ENCODE peak calls at places on chromosome 22, in six cellular contexts. C is tibial nerve, B is astrocyte, K is AG04450, L is tibial artery, X is neural progenitor cell. Y is an unnamed sample. For H3K9me3, the result is how much of the 10 kb centered on the place peaks cover.

GRCh38 chr22:49720279-49720959 is 107.3 kb downstream of the BRD1 start:
- DNase-seq in L (peak), B (no peak), K (no peak), C (no peak), X (no peak), Y (no peak)

GRCh38 chr22:27962268-27963191 is 43.5 kb upstream of the PITPNB start:
- DNase-seq in K (no peak), L (no peak), B (no peak), C (no peak), X (peak), Y (no peak)

GRCh38 chr22:45254789-45255261 is 14.1 kb upstream of the KIAA0930 start:
- DNase-seq in X (no peak), B (peak), L (no peak), K (no peak), C (no peak), Y (no peak)

GRCh38 chr22:38882480-38882879 is 10.5 kb upstream of the CBX6 start:
- DNase-seq in X (no peak), K (no peak), L (peak), B (no peak), C (no peak), Y (no peak)

GRCh38 chr22:37211075-37211852 is 1.0 kb downstream of the SSTR3 start:
- DNase-seq in L (peak), B (no peak), X (no peak), K (no peak), C (no peak), Y (peak)

GRCh38 chr22:24952837-24953293 is 349 bp downstream of the KIAA1671 start:
- DNase-seq in X (peak), B (peak), L (peak), K (no peak), C (no peak), Y (no peak)

GRCh38 chr22:30602049-30602448 is 4.9 kb upstream of the TCN2 start:
- DNase-seq in B (peak), K (no peak), C (no peak), X (peak), L (no peak), Y (no peak)

GRCh38 chr22:42939941-42940653 is 74.9 kb downstream of the PACSIN2 start:
- DNase-seq in B (peak), C (no peak), L (peak), K (peak), X (no peak), Y (no peak)

GRCh38 chr22:39296535-39296934 is 22.9 kb downstream of the RPL3 start:
- DNase-seq in K (no peak), X (no peak), L (no peak), B (no peak), C (no peak), Y (no peak)

GRCh38 chr22:44814266-44815098 is 62.1 kb downstream of the ARHGAP8 start:
- DNase-seq in C (no peak), L (no peak), K (no peak), B (no peak), X (no peak), Y (no peak)

GRCh38 chr22:17172172-17172833 is 13.2 kb upstream of the HDHD5 start:
- DNase-seq in L (no peak), X (no peak), B (no peak), C (no peak), K (no peak), Y (no peak)

GRCh38 chr22:22916952-22917290 is 29.3 kb downstream of the IGLL5 start:
- DNase-seq in C (no peak), X (no peak), K (no peak), B (no peak), L (no peak), Y (no peak)

GRCh38 chr22:44192098-44192810 is 11.5 kb downstream of the PARVG start:
- DNase-seq in B (no peak), X (peak), C (no peak), L (peak), K (no peak), Y (no peak)

GRCh38 chr22:42336527-42337227 is 66.2 kb upstream of the TCF20 start:
- DNase-seq in L (no peak), K (no peak), C (no peak), B (no peak), X (no peak), Y (no peak)

GRCh38 chr22:35470903-35471321 is 69.7 kb upstream of the RASD2 start:
- DNase-seq in X (no peak), C (no peak), L (no peak), B (peak), K (no peak), Y (no peak)

GRCh38 chr22:23289130-23289503 is 108.8 kb downstream of the BCR start:
- DNase-seq in L (no peak), B (no peak), K (no peak), C (no peak), X (no peak), Y (no peak)

GRCh38 chr22:45997077-45997774 is 20.3 kb upstream of the WNT7B start:
- DNase-seq in X (peak), L (peak), K (peak), C (peak), B (peak), Y (no peak)

GRCh38 chr22:29951675-29952413 is 68.9 kb downstream of the MTMR3 start:
- DNase-seq in X (no peak), K (no peak), L (no peak), B (no peak), C (no peak), Y (no peak)

GRCh38 chr22:25622011-25622410 is 57.5 kb downstream of the GRK3 start:
- DNase-seq in K (no peak), L (no peak), X (no peak), B (peak), C (no peak), Y (no peak)

GRCh38 chr22:30923168-30923900 is 45.2 kb downstream of the MORC2 start:
- DNase-seq in X (no peak), K (no peak), B (no peak), C (no peak), L (peak), Y (no peak)

GRCh38 chr22:23202812-23203451 is 22.6 kb downstream of the BCR start:
- DNase-seq in C (no peak), L (no peak), K (no peak), X (no peak), B (no peak), Y (no peak)

GRCh38 chr22:40487663-40488249 is 117.4 kb downstream of the SGSM3 start:
- DNase-seq in B (no peak), K (no peak), X (no peak), C (no peak), L (no peak), Y (no peak)

GRCh38 chr22:19917389-19918138 is 24.0 kb upstream of the COMT start:
- DNase-seq in B (no peak), X (no peak), L (no peak), C (no peak), K (no peak), Y (no peak)

GRCh38 chr22:32533265-32534068 is 58.9 kb downstream of the FBXO7 start:
- DNase-seq in X (no peak), K (no peak), L (no peak), B (peak), C (no peak), Y (no peak)

GRCh38 chr22:33296941-33297340 is 238.8 kb upstream of the SYN3 start:
- DNase-seq in L (peak), B (no peak), C (no peak), X (no peak), K (no peak), Y (no peak)

GRCh38 chr22:50739894-50740293 is 1.9 kb downstream of the ACR start:
- DNase-seq in C (peak), X (no peak), K (no peak), L (peak), B (no peak), Y (no peak)

GRCh38 chr22:31278643-31279326 is 13.5 kb downstream of the PIK3IP1 start:
- DNase-seq in C (no peak), B (no peak), L (no peak), X (no peak), K (no peak), Y (no peak)

GRCh38 chr22:44024288-44024908 is at the start of gene PARVB:
- DNase-seq in C (no peak), K (no peak), X (peak), L (no peak), B (no peak), Y (no peak)

GRCh38 chr22:30694638-30695350 is at the start of gene OSBP2:
- DNase-seq in B (no peak), L (peak), X (peak), K (no peak), C (no peak), Y (peak)

GRCh38 chr22:42066133-42066761 is 4.4 kb downstream of the NAGA start:
- DNase-seq in K (no peak), C (no peak), X (no peak), B (no peak), L (no peak), Y (no peak)

GRCh38 chr22:43094085-43094484 is 4.9 kb upstream of the TTLL1 start:
- DNase-seq in L (no peak), B (no peak), C (no peak), K (no peak), X (no peak), Y (no peak)

GRCh38 chr22:40764743-40765441 is 54.3 kb downstream of the SLC25A17 start:
- DNase-seq in K (no peak), X (no peak), B (no peak), L (no peak), C (no peak), Y (no peak)

GRCh38 chr22:45785458-45785857 is 113.8 kb downstream of the ATXN10 start:
- DNase-seq in L (no peak), K (no peak), C (no peak), X (no peak), B (peak), Y (no peak)

GRCh38 chr22:36258750-36259619 is 6.1 kb downstream of the APOL1 start:
- DNase-seq in C (no peak), B (no peak), X (peak), L (no peak), K (no peak), Y (no peak)

GRCh38 chr22:30250713-30251267 is 4.2 kb upstream of the LIF start:
- DNase-seq in L (no peak), B (peak), K (no peak), X (no peak), C (no peak), Y (no peak)

GRCh38 chr22:37998543-37998942 is 14.2 kb upstream of the SOX10 start:
- DNase-seq in L (no peak), C (no peak), X (no peak), B (no peak), K (no peak), Y (no peak)

GRCh38 chr22:47599753-47600152 is 837.3 kb downstream of the TBC1D22A start:
- DNase-seq in X (no peak), K (no peak), L (no peak), B (no peak), C (no peak), Y (no peak)

GRCh38 chr22:47602732-47603131 is 840.3 kb downstream of the TBC1D22A start:
- DNase-seq in K (no peak), C (no peak), L (no peak), X (no peak), B (no peak), Y (no peak)

GRCh38 chr22:47601666-47602065 is 839.2 kb downstream of the TBC1D22A start:
- DNase-seq in K (no peak), L (no peak), B (no peak), C (no peak), X (no peak), Y (no peak)

GRCh38 chr22:47600281-47600680 is 837.8 kb downstream of the TBC1D22A start:
- DNase-seq in X (no peak), L (no peak), C (no peak), K (no peak), B (no peak), Y (no peak)

GRCh38 chr22:47600791-47601400 is 838.4 kb downstream of the TBC1D22A start:
- DNase-seq in L (no peak), K (no peak), C (no peak), B (no peak), X (no peak), Y (no peak)
- H3K9me3 ChIP-seq in L (under half), K (half or more), C (under half), B (under half), X (under half), Y (under half)

GRCh38 chr22:47434336-47435203 is 672.1 kb downstream of the TBC1D22A start:
- DNase-seq in L (no peak), K (no peak), X (no peak), B (no peak), C (no peak), Y (no peak)
- H3K9me3 ChIP-seq in L (under half), K (under half), X (under half), B (under half), C (under half), Y (under half)

GRCh38 chr22:48536691-48537591 is 1290.7 kb downstream of the BRD1 start:
- DNase-seq in K (no peak), C (peak), L (no peak), X (no peak), B (peak), Y (no peak)
- H3K9me3 ChIP-seq in K (half or more), C (under half), L (under half), X (under half), B (under half), Y (under half)

DNA sequence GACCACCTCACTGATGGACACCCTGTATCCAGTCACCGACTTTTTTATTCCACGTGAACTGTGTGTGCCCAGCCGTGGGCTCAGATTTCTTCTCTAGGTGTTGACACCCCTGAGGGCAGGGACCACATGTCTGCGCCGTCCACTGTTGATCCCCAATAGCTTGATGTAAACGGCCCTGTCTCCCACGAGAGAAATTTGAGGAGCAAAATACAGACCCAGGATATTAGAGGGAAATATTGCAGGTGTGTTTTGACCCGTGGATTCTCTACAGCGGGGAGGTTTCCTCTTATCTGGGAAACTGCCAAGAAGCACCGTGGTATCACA is 437.5 kb downstream of the TBC1D22A start:
- DNase-seq in X (no peak), C (no peak), K (no peak), B (no peak), L (no peak), Y (no peak)
- H3K9me3 ChIP-seq in X (under half), C (under half), K (under half), B (under half), L (under half), Y (under half)

DNA sequence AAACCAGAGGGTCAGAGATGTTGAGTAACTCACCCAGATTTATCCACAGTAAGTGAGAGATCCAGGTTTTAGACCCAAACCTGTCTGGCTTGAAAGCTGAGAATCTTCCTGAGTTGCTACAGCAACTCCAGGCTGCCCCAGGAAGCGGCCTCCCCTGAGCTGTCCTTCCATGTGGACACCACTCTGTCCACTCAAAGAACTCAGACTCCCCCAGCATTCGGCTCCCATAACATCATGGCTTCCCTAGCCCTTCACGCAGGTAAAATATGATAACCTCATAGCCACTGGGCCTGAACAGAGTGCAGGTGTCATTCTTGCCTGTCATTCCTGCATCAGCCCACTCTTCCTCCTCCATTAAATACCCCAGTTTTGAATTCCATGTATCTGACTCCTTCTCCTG is 657.8 kb downstream of the TBC1D22A start:
- DNase-seq in C (no peak), X (no peak), K (no peak), L (no peak), B (no peak), Y (no peak)
- H3K9me3 ChIP-seq in C (under half), X (under half), K (under half), L (under half), B (under half), Y (under half)

GRCh38 chr22:48692734-48693376 is 1134.8 kb downstream of the BRD1 start:
- DNase-seq in X (no peak), K (no peak), B (no peak), C (peak), L (no peak), Y (no peak)

GRCh38 chr22:48689206-48689605 is 1138.5 kb downstream of the BRD1 start:
- DNase-seq in C (no peak), X (no peak), L (no peak), K (no peak), B (no peak), Y (no peak)

GRCh38 chr22:48693377-48694135 is 1134.1 kb downstream of the BRD1 start:
- DNase-seq in K (no peak), X (no peak), B (no peak), L (no peak), C (no peak), Y (no peak)

GRCh38 chr22:48690583-48691317 is 1136.9 kb downstream of the BRD1 start:
- DNase-seq in X (no peak), K (no peak), L (no peak), B (no peak), C (no peak), Y (no peak)

DNA sequence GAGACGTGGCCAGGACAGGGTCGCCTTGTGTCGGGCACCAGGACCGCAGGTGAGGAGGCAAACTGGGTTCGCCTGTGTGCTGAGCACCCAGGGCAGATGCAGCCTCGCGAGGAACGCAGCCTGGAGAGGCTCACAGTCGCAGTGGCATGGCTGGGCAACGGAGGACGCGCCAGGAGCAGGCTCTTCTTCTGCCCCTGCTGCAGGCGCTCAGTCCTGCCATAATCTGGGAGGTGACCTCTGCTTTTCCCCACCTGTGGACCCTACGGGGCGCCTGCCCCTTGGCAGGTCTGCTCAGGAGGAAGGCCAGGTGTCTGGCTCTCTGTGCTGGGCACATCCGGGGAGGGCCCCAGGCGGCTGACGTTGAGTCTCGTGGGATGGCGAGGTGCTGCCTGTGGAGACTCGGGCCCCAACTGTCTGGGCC is 1136.2 kb downstream of the BRD1 start:
- DNase-seq in L (no peak), B (no peak), C (no peak), K (no peak), X (no peak), Y (no peak)
- H3K9me3 ChIP-seq in L (under half), B (under half), C (under half), K (half or more), X (under half), Y (under half)

GRCh38 chr22:47225931-47226633 is 463.6 kb downstream of the TBC1D22A start:
- DNase-seq in X (no peak), B (no peak), L (no peak), C (no peak), K (no peak), Y (no peak)
- H3K9me3 ChIP-seq in X (under half), B (under half), L (under half), C (under half), K (under half), Y (under half)

GRCh38 chr22:47929073-47929472 is 1166.6 kb downstream of the TBC1D22A start:
- DNase-seq in L (no peak), X (no peak), K (no peak), C (no peak), B (no peak), Y (no peak)

GRCh38 chr22:47929646-47930185 is 1167.3 kb downstream of the TBC1D22A start:
- DNase-seq in X (no peak), C (no peak), B (no peak), L (no peak), K (no peak), Y (no peak)

GRCh38 chr22:47928626-47929025 is 1166.2 kb downstream of the TBC1D22A start:
- DNase-seq in C (no peak), K (no peak), B (no peak), X (no peak), L (no peak), Y (no peak)

GRCh38 chr22:47933226-47933625 is 1170.8 kb downstream of the TBC1D22A start:
- DNase-seq in C (no peak), B (no peak), K (no peak), L (no peak), X (no peak), Y (no peak)

DNA sequence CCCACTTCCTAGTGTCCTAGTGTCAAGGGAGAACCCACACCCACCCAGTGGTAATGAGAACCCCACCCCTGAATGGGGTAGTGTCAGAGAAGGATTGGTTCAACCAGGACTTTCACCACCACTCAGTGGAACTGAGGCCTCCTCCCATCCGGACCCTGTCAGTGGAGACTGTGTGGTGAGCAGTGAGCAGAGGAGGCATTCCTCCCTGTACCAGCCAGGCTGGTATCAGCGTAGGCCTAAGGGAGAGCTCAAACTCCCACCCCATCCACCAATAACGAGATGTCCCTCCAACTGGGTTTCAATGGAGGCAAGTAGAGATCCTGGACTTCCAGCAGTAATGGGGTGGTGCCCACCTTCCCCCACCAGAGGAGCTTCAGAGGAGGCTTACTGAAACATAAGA is 1171.4 kb downstream of the TBC1D22A start:
- DNase-seq in X (no peak), C (no peak), L (no peak), K (no peak), B (no peak), Y (no peak)
- H3K9me3 ChIP-seq in X (under half), C (under half), L (under half), K (under half), B (under half), Y (under half)